ENCODE peak calls at places on chromosomes 2 and 18, in ten cellular contexts. One of them, this sample, is unnamed.

GRCh38 chr2:40341198-40341597 is 110.7 kb downstream of the SLC8A1 start:
- DNase-seq in stomach: no peak
- DNase-seq in GM10248: no peak
- DNase-seq in sigmoid colon: no peak
- DNase-seq in fibroblast of lung: peak
- DNase-seq in tibial artery: no peak
- DNase-seq in heart right ventricle: no peak
- DNase-seq in PC-3: peak
- DNase-seq in nephron progenitor cell: no peak
- DNase-seq in lung: no peak
- DNase-seq in this sample: no peak

GRCh38 chr2:66433945-66434678 is 813 bp upstream of the MEIS1 start:
- DNase-seq in sigmoid colon: peak
- DNase-seq in lung: no peak
- DNase-seq in fibroblast of lung: peak
- DNase-seq in stomach: peak
- DNase-seq in heart right ventricle: peak
- DNase-seq in PC-3: peak
- DNase-seq in tibial artery: peak
- DNase-seq in GM10248: no peak
- DNase-seq in nephron progenitor cell: peak
- DNase-seq in this sample: no peak

GRCh38 chr2:65710779-65711295 is 278.4 kb upstream of the SPRED2 start:
- DNase-seq in PC-3: peak
- DNase-seq in GM10248: no peak
- DNase-seq in sigmoid colon: no peak
- DNase-seq in nephron progenitor cell: no peak
- DNase-seq in stomach: peak
- DNase-seq in lung: no peak
- DNase-seq in tibial artery: no peak
- DNase-seq in fibroblast of lung: peak
- DNase-seq in heart right ventricle: no peak
- DNase-seq in this sample: no peak

GRCh38 chr2:221896505-221897151 is 324.5 kb upstream of the EPHA4 start:
- DNase-seq in PC-3: peak
- DNase-seq in sigmoid colon: no peak
- DNase-seq in tibial artery: peak
- DNase-seq in lung: peak
- DNase-seq in stomach: no peak
- DNase-seq in GM10248: no peak
- DNase-seq in nephron progenitor cell: no peak
- DNase-seq in fibroblast of lung: peak
- DNase-seq in heart right ventricle: peak
- DNase-seq in this sample: no peak

GRCh38 chr2:112646102-112646719 is 472 bp downstream of the SLC20A1 start:
- DNase-seq in heart right ventricle: no peak
- DNase-seq in sigmoid colon: peak
- DNase-seq in GM10248: peak
- DNase-seq in stomach: no peak
- DNase-seq in fibroblast of lung: no peak
- DNase-seq in nephron progenitor cell: no peak
- DNase-seq in tibial artery: no peak
- DNase-seq in lung: no peak
- DNase-seq in PC-3: no peak
- DNase-seq in this sample: peak

GRCh38 chr2:240384711-240385450 is 50.6 kb upstream of the GPC1 start:
- DNase-seq in tibial artery: peak
- DNase-seq in nephron progenitor cell: peak
- DNase-seq in lung: no peak
- DNase-seq in PC-3: no peak
- DNase-seq in stomach: no peak
- DNase-seq in GM10248: no peak
- DNase-seq in heart right ventricle: no peak
- DNase-seq in sigmoid colon: peak
- DNase-seq in fibroblast of lung: no peak
- DNase-seq in this sample: no peak

GRCh38 chr2:68764781-68765385 is 30.3 kb downstream of the ARHGAP25 start:
- DNase-seq in fibroblast of lung: peak
- DNase-seq in PC-3: no peak
- DNase-seq in tibial artery: no peak
- DNase-seq in stomach: no peak
- DNase-seq in heart right ventricle: no peak
- DNase-seq in nephron progenitor cell: no peak
- DNase-seq in sigmoid colon: no peak
- DNase-seq in lung: no peak
- DNase-seq in GM10248: no peak
- DNase-seq in this sample: no peak

GRCh38 chr18:33470229-33470628 is 29.7 kb upstream of the CCDC178 start:
- DNase-seq in sigmoid colon: no peak
- DNase-seq in tibial artery: no peak
- DNase-seq in PC-3: peak
- DNase-seq in GM10248: no peak
- DNase-seq in heart right ventricle: no peak
- DNase-seq in lung: no peak
- DNase-seq in nephron progenitor cell: no peak
- DNase-seq in fibroblast of lung: peak
- DNase-seq in stomach: no peak
- DNase-seq in this sample: no peak

GRCh38 chr2:198383392-198383791 is 579.0 kb downstream of the PLCL1 start:
- DNase-seq in GM10248: no peak
- DNase-seq in nephron progenitor cell: no peak
- DNase-seq in PC-3: no peak
- DNase-seq in fibroblast of lung: peak
- DNase-seq in sigmoid colon: no peak
- DNase-seq in stomach: no peak
- DNase-seq in heart right ventricle: no peak
- DNase-seq in lung: no peak
- DNase-seq in tibial artery: no peak
- DNase-seq in this sample: no peak

GRCh38 chr2:109324859-109325258 is 195.9 kb downstream of the SH3RF3 start:
- DNase-seq in fibroblast of lung: peak
- DNase-seq in heart right ventricle: peak
- DNase-seq in tibial artery: peak
- DNase-seq in sigmoid colon: peak
- DNase-seq in GM10248: no peak
- DNase-seq in nephron progenitor cell: no peak
- DNase-seq in PC-3: peak
- DNase-seq in stomach: no peak
- DNase-seq in lung: peak
- DNase-seq in this sample: no peak

GRCh38 chr2:133821107-133821760 is 253.0 kb upstream of the NCKAP5 start:
- DNase-seq in GM10248: no peak
- DNase-seq in fibroblast of lung: peak
- DNase-seq in heart right ventricle: no peak
- DNase-seq in PC-3: peak
- DNase-seq in stomach: no peak
- DNase-seq in sigmoid colon: no peak
- DNase-seq in nephron progenitor cell: no peak
- DNase-seq in tibial artery: no peak
- DNase-seq in lung: no peak
- DNase-seq in this sample: no peak

GRCh38 chr2:20667151-20667530 is 197 bp downstream of the GDF7 start:
- DNase-seq in stomach: no peak
- DNase-seq in GM10248: no peak
- DNase-seq in PC-3: no peak
- DNase-seq in nephron progenitor cell: peak
- DNase-seq in tibial artery: no peak
- DNase-seq in fibroblast of lung: no peak
- DNase-seq in sigmoid colon: no peak
- DNase-seq in lung: no peak
- DNase-seq in heart right ventricle: no peak
- DNase-seq in this sample: no peak

GRCh38 chr2:219496781-219497494 is 1.8 kb upstream of the GMPPA start:
- DNase-seq in heart right ventricle: no peak
- DNase-seq in tibial artery: peak
- DNase-seq in nephron progenitor cell: no peak
- DNase-seq in stomach: peak
- DNase-seq in lung: no peak
- DNase-seq in sigmoid colon: peak
- DNase-seq in fibroblast of lung: peak
- DNase-seq in GM10248: no peak
- DNase-seq in PC-3: no peak
- DNase-seq in this sample: no peak

GRCh38 chr2:219496247-219496646 is 2.4 kb upstream of the GMPPA start:
- DNase-seq in stomach: no peak
- DNase-seq in sigmoid colon: no peak
- DNase-seq in PC-3: no peak
- DNase-seq in fibroblast of lung: no peak
- DNase-seq in lung: no peak
- DNase-seq in nephron progenitor cell: no peak
- DNase-seq in heart right ventricle: no peak
- DNase-seq in GM10248: no peak
- DNase-seq in tibial artery: no peak
- DNase-seq in this sample: no peak

GRCh38 chr2:219494952-219495530 is 3.6 kb upstream of the GMPPA start:
- DNase-seq in sigmoid colon: no peak
- DNase-seq in PC-3: no peak
- DNase-seq in nephron progenitor cell: no peak
- DNase-seq in fibroblast of lung: no peak
- DNase-seq in lung: no peak
- DNase-seq in heart right ventricle: no peak
- DNase-seq in stomach: no peak
- DNase-seq in GM10248: no peak
- DNase-seq in tibial artery: no peak
- DNase-seq in this sample: no peak

GRCh38 chr2:219497495-219498279 is 1.0 kb upstream of the GMPPA start:
- DNase-seq in GM10248: peak
- DNase-seq in stomach: peak
- DNase-seq in lung: peak
- DNase-seq in sigmoid colon: peak
- DNase-seq in nephron progenitor cell: peak
- DNase-seq in PC-3: peak
- DNase-seq in heart right ventricle: peak
- DNase-seq in fibroblast of lung: peak
- DNase-seq in tibial artery: peak
- DNase-seq in this sample: peak

GRCh38 chr2:219495531-219496122 is 3.1 kb upstream of the GMPPA start:
- DNase-seq in stomach: peak
- DNase-seq in fibroblast of lung: peak
- DNase-seq in nephron progenitor cell: peak
- DNase-seq in GM10248: peak
- DNase-seq in sigmoid colon: peak
- DNase-seq in heart right ventricle: peak
- DNase-seq in lung: no peak
- DNase-seq in PC-3: peak
- DNase-seq in tibial artery: peak
- DNase-seq in this sample: no peak
- TF ChIP-seq CTCF in stomach: peak
- TF ChIP-seq CTCF in fibroblast of lung: peak
- TF ChIP-seq CTCF in nephron progenitor cell: no peak
- TF ChIP-seq CTCF in GM10248: peak
- TF ChIP-seq CTCF in sigmoid colon: peak
- TF ChIP-seq CTCF in heart right ventricle: peak
- TF ChIP-seq CTCF in lung: no peak
- TF ChIP-seq CTCF in PC-3: peak
- TF ChIP-seq CTCF in tibial artery: peak
- TF ChIP-seq CTCF in this sample: peak

DNA sequence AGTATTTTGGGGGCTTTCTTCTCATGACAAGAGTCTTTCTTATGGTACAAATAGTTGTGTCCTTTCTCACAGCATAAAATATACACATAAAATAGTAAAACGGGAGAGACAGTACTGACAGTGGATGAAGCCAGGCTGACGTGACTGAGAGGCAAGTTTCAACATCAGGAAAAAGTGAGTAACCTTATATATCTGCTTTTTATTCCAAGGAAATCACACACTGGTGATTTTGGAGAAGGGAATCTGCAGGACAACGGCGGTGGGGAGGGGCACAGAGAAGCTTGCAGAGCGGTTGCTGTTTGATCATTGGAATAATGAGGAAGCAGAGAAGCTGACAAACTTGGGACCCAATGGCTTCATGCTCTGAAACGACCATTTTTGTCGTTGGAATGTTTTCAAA is 130.6 kb upstream of the ZNF236 start:
- DNase-seq in PC-3: no peak
- DNase-seq in heart right ventricle: no peak
- DNase-seq in GM10248: no peak
- DNase-seq in fibroblast of lung: no peak
- DNase-seq in nephron progenitor cell: no peak
- DNase-seq in sigmoid colon: peak
- DNase-seq in tibial artery: peak
- DNase-seq in stomach: no peak
- DNase-seq in lung: no peak
- DNase-seq in this sample: no peak
- TF ChIP-seq CTCF in PC-3: no peak
- TF ChIP-seq CTCF in heart right ventricle: no peak
- TF ChIP-seq CTCF in GM10248: no peak
- TF ChIP-seq CTCF in fibroblast of lung: no peak
- TF ChIP-seq CTCF in nephron progenitor cell: no peak
- TF ChIP-seq CTCF in sigmoid colon: no peak
- TF ChIP-seq CTCF in tibial artery: no peak
- TF ChIP-seq CTCF in stomach: no peak
- TF ChIP-seq CTCF in lung: no peak
- TF ChIP-seq CTCF in this sample: no peak

GRCh38 chr2:229463941-229464340 is 192.9 kb upstream of the PID1 start:
- DNase-seq in GM10248: no peak
- DNase-seq in stomach: no peak
- DNase-seq in fibroblast of lung: no peak
- DNase-seq in PC-3: no peak
- DNase-seq in tibial artery: no peak
- DNase-seq in nephron progenitor cell: no peak
- DNase-seq in sigmoid colon: no peak
- DNase-seq in lung: no peak
- DNase-seq in heart right ventricle: no peak
- DNase-seq in this sample: no peak

GRCh38 chr2:229462144-229462543 is 191.1 kb upstream of the PID1 start:
- DNase-seq in stomach: no peak
- DNase-seq in nephron progenitor cell: no peak
- DNase-seq in heart right ventricle: no peak
- DNase-seq in tibial artery: no peak
- DNase-seq in lung: no peak
- DNase-seq in fibroblast of lung: no peak
- DNase-seq in PC-3: no peak
- DNase-seq in sigmoid colon: no peak
- DNase-seq in GM10248: no peak
- DNase-seq in this sample: no peak

DNA sequence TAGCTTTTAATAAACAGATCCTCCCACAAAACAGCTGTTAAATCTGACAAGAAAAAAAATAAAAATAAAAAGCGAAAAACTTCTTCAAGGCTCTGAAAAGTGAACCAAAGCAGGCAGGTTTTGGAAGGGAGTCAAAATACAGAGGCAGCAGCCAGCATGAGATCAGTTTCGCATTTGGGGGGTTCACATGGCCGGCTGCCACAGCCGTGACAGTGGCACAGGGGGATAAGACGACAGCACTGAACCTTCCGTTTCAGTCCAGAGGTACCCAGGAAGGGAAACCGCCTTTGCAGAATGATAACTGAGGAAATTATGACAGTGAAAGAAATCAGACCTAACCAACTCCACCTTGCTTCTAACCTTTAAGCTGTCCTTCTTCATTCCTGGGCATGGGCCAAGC is 196.7 kb upstream of the PID1 start:
- DNase-seq in stomach: no peak
- DNase-seq in nephron progenitor cell: no peak
- DNase-seq in sigmoid colon: no peak
- DNase-seq in fibroblast of lung: no peak
- DNase-seq in lung: no peak
- DNase-seq in PC-3: no peak
- DNase-seq in GM10248: no peak
- DNase-seq in heart right ventricle: no peak
- DNase-seq in tibial artery: no peak
- DNase-seq in this sample: no peak
- TF ChIP-seq CTCF in stomach: no peak
- TF ChIP-seq CTCF in nephron progenitor cell: no peak
- TF ChIP-seq CTCF in sigmoid colon: no peak
- TF ChIP-seq CTCF in fibroblast of lung: no peak
- TF ChIP-seq CTCF in lung: no peak
- TF ChIP-seq CTCF in PC-3: no peak
- TF ChIP-seq CTCF in GM10248: no peak
- TF ChIP-seq CTCF in heart right ventricle: no peak
- TF ChIP-seq CTCF in tibial artery: no peak
- TF ChIP-seq CTCF in this sample: no peak

GRCh38 chr2:204026294-204026693 is 89.7 kb downstream of the ICOS start:
- DNase-seq in PC-3: no peak
- DNase-seq in fibroblast of lung: no peak
- DNase-seq in nephron progenitor cell: no peak
- DNase-seq in GM10248: no peak
- DNase-seq in heart right ventricle: no peak
- DNase-seq in stomach: no peak
- DNase-seq in tibial artery: no peak
- DNase-seq in sigmoid colon: no peak
- DNase-seq in lung: no peak
- DNase-seq in this sample: no peak
- TF ChIP-seq CTCF in PC-3: peak
- TF ChIP-seq CTCF in fibroblast of lung: no peak
- TF ChIP-seq CTCF in nephron progenitor cell: peak
- TF ChIP-seq CTCF in GM10248: peak
- TF ChIP-seq CTCF in heart right ventricle: no peak
- TF ChIP-seq CTCF in stomach: no peak
- TF ChIP-seq CTCF in tibial artery: no peak
- TF ChIP-seq CTCF in sigmoid colon: no peak
- TF ChIP-seq CTCF in lung: no peak
- TF ChIP-seq CTCF in this sample: no peak